ENCODE peak calls at places on chromosomes 7 and 10, in nine cellular contexts. F, I, P, O, N, A, K, W and D are unnamed samples.

GRCh38 chr10:35449944-35450343 is 113.6 kb downstream of the CCNY start:
- DNase-seq in N (no peak), W (no peak), P (no peak), K (no peak), O (no peak), I (no peak), A (peak), F (no peak), D (no peak)

GRCh38 chr10:83863283-83863966 is 275.9 kb upstream of the GHITM start:
- DNase-seq in P (no peak), K (no peak), W (no peak), F (no peak), N (no peak), A (no peak), O (no peak), I (no peak), D (no peak)

GRCh38 chr7:26309089-26309488 is 17.4 kb downstream of the SNX10 start:
- DNase-seq in K (no peak), O (no peak), F (no peak), I (no peak), A (peak), W (no peak), P (no peak), N (no peak), D (no peak)

GRCh38 chr7:121113288-121113687 is 124.8 kb downstream of the CPED1 start:
- DNase-seq in F (no peak), A (peak), K (no peak), W (no peak), P (no peak), N (no peak), O (no peak), I (no peak), D (no peak)

GRCh38 chr10:90849956-90850749 is 7.7 kb downstream of the HTR7 start:
- DNase-seq in O (no peak), F (no peak), I (no peak), A (peak), W (no peak), K (no peak), P (no peak), N (no peak), D (no peak)

GRCh38 chr10:111035542-111035941 is 41.3 kb upstream of the ADRA2A start:
- DNase-seq in I (no peak), W (no peak), N (no peak), A (no peak), F (no peak), P (no peak), O (no peak), K (no peak), D (no peak)

GRCh38 chr7:36232555-36232954 is 79.5 kb downstream of the EEPD1 start:
- DNase-seq in I (no peak), O (no peak), K (no peak), F (no peak), W (no peak), N (no peak), A (no peak), P (no peak), D (no peak)

GRCh38 chr7:101927389-101928306 is 110.2 kb downstream of the CUX1 start:
- DNase-seq in K (no peak), P (no peak), F (no peak), N (peak), W (no peak), O (no peak), I (no peak), A (peak), D (no peak)

GRCh38 chr7:128408709-128409434 is 910 bp downstream of the IMPDH1 start:
- DNase-seq in F (no peak), W (no peak), A (peak), N (no peak), I (no peak), K (no peak), P (no peak), O (peak), D (no peak)

GRCh38 chr7:157832866-157833607 is 496.2 kb downstream of the DNAJB6 start:
- DNase-seq in K (no peak), I (no peak), N (no peak), A (no peak), F (no peak), P (no peak), O (no peak), W (no peak), D (no peak)

GRCh38 chr10:50988792-50989191 is 85.5 kb upstream of the PRKG1 start:
- DNase-seq in N (no peak), A (peak), I (no peak), P (no peak), W (no peak), O (no peak), F (no peak), K (no peak), D (no peak)

GRCh38 chr7:139566075-139566474 is 42.6 kb downstream of the CLEC2L start:
- DNase-seq in I (no peak), A (no peak), F (no peak), P (no peak), N (no peak), O (no peak), K (no peak), W (no peak), D (no peak)

GRCh38 chr10:78566216-78567135 is 502.3 kb upstream of the ZMIZ1 start:
- DNase-seq in W (no peak), F (no peak), N (no peak), I (no peak), K (no peak), O (no peak), P (no peak), A (no peak), D (no peak)

GRCh38 chr7:143975617-143976016 is 21.0 kb downstream of the OR2F1 start:
- DNase-seq in N (no peak), I (no peak), A (no peak), P (no peak), K (no peak), W (no peak), O (no peak), F (no peak), D (no peak)

GRCh38 chr10:24969732-24970330 is 17.4 kb upstream of the PRTFDC1 start:
- DNase-seq in W (no peak), P (no peak), O (no peak), I (no peak), K (no peak), N (no peak), F (no peak), A (no peak), D (no peak)

GRCh38 chr10:33291053-33291592 is 43.3 kb downstream of the NRP1 start:
- DNase-seq in N (no peak), K (no peak), O (no peak), F (no peak), W (no peak), P (no peak), A (peak), I (no peak), D (no peak)

GRCh38 chr10:69360485-69361302 is 56.0 kb downstream of the TACR2 start:
- DNase-seq in I (no peak), N (peak), O (no peak), W (no peak), A (peak), F (no peak), P (no peak), K (no peak), D (no peak)

GRCh38 chr7:155371331-155371883 is 73.7 kb downstream of the INSIG1 start:
- DNase-seq in A (no peak), I (no peak), O (peak), W (no peak), P (no peak), K (no peak), N (no peak), F (no peak), D (no peak)

GRCh38 chr10:11515596-11516418 is 95.6 kb downstream of the USP6NL start:
- DNase-seq in I (peak), K (peak), F (no peak), O (no peak), A (peak), W (peak), N (no peak), P (peak), D (peak)

GRCh38 chr7:96055717-96056116 is 266.2 kb downstream of the SLC25A13 start:
- DNase-seq in W (no peak), P (no peak), O (no peak), K (no peak), N (no peak), I (no peak), F (no peak), A (no peak), D (no peak)

GRCh38 chr7:130733866-130734524 is at the start of gene KLF14:
- DNase-seq in F (no peak), P (peak), W (peak), I (peak), O (peak), A (no peak), K (no peak), N (peak), D (no peak)